ENCODE peak calls at places on chromosomes 7 and 10, in six cellular contexts. C is mesendoderm, H is IMR-90, G is H1, V is neuronal stem cell, T is mesenchymal stem cell. O is an unnamed sample.

GRCh38 chr7:13603661-13604060 is 385.8 kb downstream of the ETV1 start:
- DNase-seq in C (no peak), H (peak; percentile 1), G (no peak), V (no peak), T (no peak), O (no peak)

GRCh38 chr10:5488272-5489161 is 10.9 kb downstream of the CALML5 start:
- DNase-seq in C (peak; percentile 73), H (no peak), G (no peak), V (no peak), T (no peak), O (peak; percentile 60)

GRCh38 chr7:158246960-158247673 is 340.5 kb downstream of the PTPRN2 start:
- DNase-seq in C (no peak), H (no peak), G (no peak), V (no peak), T (no peak), O (peak; percentile 8)

GRCh38 chr10:2886662-2887061 is 180.7 kb upstream of the PFKP start:
- DNase-seq in C (no peak), H (no peak), G (no peak), V (no peak), T (no peak), O (no peak)

GRCh38 chr7:43791-44540 is 148.4 kb upstream of the FAM20C start:
- DNase-seq in C (no peak), H (no peak), G (no peak), V (no peak), T (no peak), O (no peak)

GRCh38 chr7:10855583-10855982 is 118.1 kb upstream of the PHF14 start:
- DNase-seq in C (no peak), H (no peak), G (no peak), V (no peak), T (no peak), O (no peak)

GRCh38 chr7:1975179-1975578 is 257.6 kb downstream of the MAD1L1 start:
- DNase-seq in C (no peak), H (no peak), G (no peak), V (no peak), T (no peak), O (no peak)

GRCh38 chr7:55314967-55315366 is 50.2 kb upstream of the LANCL2 start:
- DNase-seq in C (no peak), H (no peak), G (no peak), V (no peak), T (no peak), O (no peak)

GRCh38 chr7:46972205-46972604 is 609.7 kb downstream of the TNS3 start:
- DNase-seq in C (peak; percentile 32), H (peak; percentile 82), G (no peak), V (no peak), T (peak; percentile 80), O (no peak)

GRCh38 chr7:146606628-146607027 is 490.0 kb downstream of the CNTNAP2 start:
- DNase-seq in C (no peak), H (no peak), G (no peak), V (no peak), T (no peak), O (no peak)

GRCh38 chr7:141275350-141275749 is 201.5 kb downstream of the TMEM178B start:
- DNase-seq in C (peak; percentile 16), H (no peak), G (no peak), V (no peak), T (no peak), O (no peak)

GRCh38 chr10:88651131-88651541 is 13.1 kb upstream of the LIPF start:
- DNase-seq in C (no peak), H (peak; percentile 94), G (no peak), V (no peak), T (peak; percentile 74), O (no peak)

GRCh38 chr10:123889821-123890220 is 1.8 kb downstream of the CPXM2 start:
- DNase-seq in C (no peak), H (no peak), G (no peak), V (no peak), T (no peak), O (no peak)

GRCh38 chr10:113927440-113927839 is 73.0 kb downstream of the NHLRC2 start:
- DNase-seq in C (peak; percentile 7), H (no peak), G (no peak), V (no peak), T (no peak), O (no peak)

GRCh38 chr10:49080965-49081364 is 34.4 kb downstream of the VSTM4 start:
- DNase-seq in C (no peak), H (no peak), G (no peak), V (no peak), T (no peak), O (no peak)

GRCh38 chr7:107742678-107743566 is 1.0 kb upstream of the CBLL1 start:
- DNase-seq in C (peak; percentile 86), H (no peak), G (no peak), V (peak; percentile 8), T (no peak), O (peak; percentile 84)

GRCh38 chr10:95430231-95430951 is 130.8 kb downstream of the SORBS1 start:
- DNase-seq in C (peak; percentile 79), H (peak; percentile 44), G (peak; percentile 61), V (peak; percentile 58), T (peak; percentile 58), O (peak; percentile 73)

GRCh38 chr10:85459906-85460305 is 906.7 kb downstream of the GRID1 start:
- DNase-seq in C (no peak), H (no peak), G (no peak), V (no peak), T (no peak), O (no peak)

GRCh38 chr10:119399466-119399865 is 143.1 kb downstream of the RGS10 start:
- DNase-seq in C (no peak), H (no peak), G (no peak), V (no peak), T (no peak), O (no peak)

GRCh38 chr10:97534746-97535367 is 36.1 kb downstream of the UBTD1 start:
- DNase-seq in C (peak; percentile 85), H (no peak), G (peak; percentile 79), V (no peak), T (peak; percentile 50), O (peak; percentile 78)

GRCh38 chr7:54076619-54077018 is 465.6 kb upstream of the VSTM2A start:
- DNase-seq in C (no peak), H (no peak), G (no peak), V (no peak), T (no peak), O (no peak)

GRCh38 chr10:124636271-124636993 is 107.7 kb downstream of the FAM53B start:
- DNase-seq in C (no peak), H (no peak), G (no peak), V (no peak), T (no peak), O (no peak)

GRCh38 chr7:77954773-77955562 is 156.4 kb downstream of the PHTF2 start:
- DNase-seq in C (no peak), H (peak; percentile 69), G (no peak), V (no peak), T (peak; percentile 48), O (no peak)

GRCh38 chr7:85483205-85483604 is 296.3 kb upstream of the SEMA3D start:
- DNase-seq in C (no peak), H (peak; percentile 77), G (no peak), V (no peak), T (peak; percentile 46), O (no peak)

GRCh38 chr10:91271886-91272285 is 51.4 kb downstream of the PCGF5 start:
- DNase-seq in C (no peak), H (peak; percentile 44), G (no peak), V (no peak), T (no peak), O (no peak)

GRCh38 chr7:159195926-159196325 is 51.3 kb upstream of the VIPR2 start:
- DNase-seq in C (no peak), H (no peak), G (no peak), V (no peak), T (no peak), O (no peak)

GRCh38 chr10:4755286-4756009 is 70.6 kb upstream of the AKR1E2 start:
- DNase-seq in C (no peak), H (no peak), G (no peak), V (no peak), T (no peak), O (no peak)

GRCh38 chr10:133401500-133401899 is 7.5 kb downstream of the MTG1 start:
- DNase-seq in C (no peak), H (no peak), G (peak; percentile 24), V (no peak), T (no peak), O (no peak)

GRCh38 chr10:30986027-30986672 is 45.5 kb downstream of the ZNF438 start:
- DNase-seq in C (no peak), H (peak; percentile 71), G (no peak), V (no peak), T (peak; percentile 82), O (no peak)

GRCh38 chr7:115724400-115725056 is 306.0 kb downstream of the TFEC start:
- DNase-seq in C (no peak), H (no peak), G (no peak), V (no peak), T (no peak), O (no peak)

GRCh38 chr10:79167537-79167936 is 98.8 kb downstream of the ZMIZ1 start:
- DNase-seq in C (no peak), H (no peak), G (no peak), V (no peak), T (no peak), O (no peak)

GRCh38 chr10:43234471-43235041 is 32.3 kb downstream of the RASGEF1A start:
- DNase-seq in C (no peak), H (no peak), G (no peak), V (no peak), T (no peak), O (peak; percentile 14)
- H2BK5ac ChIP-seq in C (no peak overlapping the region), H (no peak overlapping the region), G (no peak overlapping the region), V (no peak overlapping the region), T (no peak overlapping the region), O (no peak overlapping the region)

GRCh38 chr10:44976352-44977198 is 2.0 kb downstream of the DEPP1 start:
- DNase-seq in C (no peak), H (no peak), G (no peak), V (no peak), T (no peak), O (no peak)
- H2BK5ac ChIP-seq in C (no peak overlapping the region), H (peak overlapping the region; percentile 49), G (no peak overlapping the region), V (no peak overlapping the region), T (no peak overlapping the region), O (no peak overlapping the region)

GRCh38 chr10:132154931-132155330 is 31.8 kb upstream of the DPYSL4 start:
- DNase-seq in C (no peak), H (no peak), G (no peak), V (no peak), T (no peak), O (no peak)
- H2BK5ac ChIP-seq in C (no peak overlapping the region), H (no peak overlapping the region), G (no peak overlapping the region), V (no peak overlapping the region), T (no peak overlapping the region), O (no peak overlapping the region)

DNA sequence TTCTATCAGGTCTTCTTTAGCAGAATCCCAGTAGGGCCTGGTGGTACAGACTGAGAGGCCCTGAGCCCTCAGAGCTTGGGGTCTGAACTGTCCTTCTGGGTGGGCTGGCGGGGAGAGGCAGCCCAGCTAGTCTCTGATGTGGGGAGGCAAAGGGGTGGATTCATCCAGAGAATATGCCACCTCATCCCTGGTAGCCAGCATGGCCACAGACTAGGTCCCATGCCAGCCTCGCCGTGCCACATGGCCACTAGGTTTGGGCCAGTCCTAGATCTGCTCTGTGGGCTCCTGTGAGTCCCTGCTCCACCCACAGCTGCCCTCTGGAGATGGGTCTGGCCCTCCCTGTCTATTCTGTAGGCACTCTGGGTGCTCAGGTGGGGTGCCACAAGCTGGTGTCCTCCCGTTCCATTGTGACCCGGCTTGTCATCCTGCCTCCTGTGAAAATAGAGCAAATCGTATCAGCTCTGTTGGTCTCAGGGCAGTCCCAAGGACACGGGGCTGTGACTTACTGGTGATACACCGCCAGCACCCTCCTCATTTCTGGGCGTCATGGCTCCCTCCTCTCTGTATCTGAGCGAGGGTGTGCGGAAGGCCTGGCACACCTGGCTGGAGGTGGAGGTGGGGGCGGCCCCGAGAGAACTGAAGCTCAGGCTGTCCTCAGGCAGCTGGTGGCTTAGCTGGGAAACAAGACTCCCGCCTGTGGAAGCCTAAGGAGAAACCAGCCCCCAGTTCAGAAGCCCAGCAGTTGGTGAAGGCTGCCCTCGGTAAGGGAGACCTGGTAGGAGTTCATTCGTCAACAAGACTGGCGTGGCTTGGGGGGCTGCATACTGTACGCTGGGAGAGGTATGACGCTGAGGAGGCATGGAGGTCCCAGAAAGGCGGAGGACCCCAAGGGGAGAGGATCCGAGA is 33.3 kb downstream of the UNC5B start:
- DNase-seq in C (no peak), H (no peak), G (no peak), V (no peak), T (no peak), O (no peak)
- H2BK5ac ChIP-seq in C (no peak overlapping the region), H (peak overlapping the region; percentile 58), G (peak overlapping the region; percentile 39), V (no peak overlapping the region), T (no peak overlapping the region), O (no peak overlapping the region)

O was measured in H9.